ENCODE peak calls at places on chromosomes 2 and 18, in seven cellular contexts. P, J, K, H, L, T and N are unnamed samples.

GRCh38 chr2:67268806-67269205 is 128.3 kb upstream of the ETAA1 start:
- DNase-seq in P (no peak), J (no peak), T (no peak), K (no peak), L (peak; percentile 53), H (no peak), N (no peak)

GRCh38 chr18:60506682-60507081 is 134.1 kb upstream of the MC4R start:
- DNase-seq in J (no peak), T (no peak), P (no peak), H (no peak), K (no peak), L (no peak), N (no peak)

GRCh38 chr2:197909377-197909776 is 105.0 kb downstream of the PLCL1 start:
- DNase-seq in T (no peak), H (no peak), L (peak; percentile 46), P (no peak), J (no peak), K (no peak), N (no peak)

GRCh38 chr2:603869-604268 is 73.3 kb downstream of the TMEM18 start:
- DNase-seq in T (no peak), L (no peak), J (no peak), P (no peak), K (no peak), H (no peak), N (no peak)

GRCh38 chr2:56671973-56672569 is 488.3 kb downstream of the CCDC85A start:
- DNase-seq in T (no peak), K (no peak), P (no peak), J (peak; percentile 65), L (no peak), H (no peak), N (no peak)

GRCh38 chr2:25697559-25698341 is 24.4 kb upstream of the DTNB start:
- DNase-seq in P (no peak), T (no peak), J (no peak), K (no peak), L (no peak), H (no peak), N (no peak)

GRCh38 chr18:24398515-24398914 is 891 bp upstream of the OSBPL1A start:
- DNase-seq in P (no peak), K (no peak), J (no peak), T (no peak), H (no peak), L (peak; percentile 41), N (no peak)

GRCh38 chr18:11497585-11497984 is 111.8 kb upstream of the SLC35G4 start:
- DNase-seq in P (no peak), L (no peak), H (no peak), J (no peak), T (peak; percentile 26), K (no peak), N (no peak)

GRCh38 chr2:232854082-232854481 is 16.0 kb upstream of the SNORC start:
- DNase-seq in J (no peak), K (no peak), T (peak; percentile 51), P (peak; percentile 13), L (peak; percentile 87), H (no peak), N (no peak)

GRCh38 chr2:127705281-127706065 is 4.2 kb downstream of the SFT2D3 start:
- DNase-seq in T (no peak), J (no peak), H (no peak), P (no peak), L (no peak), K (no peak), N (no peak)

GRCh38 chr18:78213365-78213994 is 766.1 kb upstream of the SALL3 start:
- DNase-seq in T (peak; percentile 78), P (no peak), L (no peak), J (no peak), H (no peak), K (no peak), N (peak; percentile 81)

GRCh38 chr2:164335947-164336346 is 285.3 kb downstream of the GRB14 start:
- DNase-seq in J (no peak), L (no peak), K (no peak), H (no peak), T (no peak), P (no peak), N (no peak)

GRCh38 chr2:240455719-240456606 is 20.5 kb downstream of the GPC1 start:
- DNase-seq in T (peak; percentile 19), H (no peak), K (no peak), L (no peak), J (no peak), P (no peak), N (peak; percentile 62)

GRCh38 chr2:154720642-154721041 is 22.1 kb downstream of the KCNJ3 start:
- DNase-seq in K (no peak), P (no peak), T (no peak), H (no peak), L (peak; percentile 37), J (no peak), N (no peak)

GRCh38 chr2:186605041-186605440 is 15.2 kb downstream of the ITGAV start:
- DNase-seq in P (no peak), K (no peak), J (no peak), L (peak; percentile 32), T (no peak), H (no peak), N (no peak)

GRCh38 chr2:101516833-101517690 is 42.1 kb upstream of the RFX8 start:
- DNase-seq in K (no peak), L (peak; percentile 97), H (no peak), P (peak; percentile 89), J (no peak), T (no peak), N (no peak)

GRCh38 chr2:118185210-118186109 is 97.2 kb downstream of the INSIG2 start:
- DNase-seq in H (peak; percentile 58), J (peak; percentile 89), L (peak; percentile 46), T (peak; percentile 69), K (peak; percentile 81), P (no peak), N (peak; percentile 85)

GRCh38 chr2:138744709-138745108 is 35.5 kb downstream of the NXPH2 start:
- DNase-seq in H (no peak), T (no peak), J (no peak), P (no peak), K (no peak), L (no peak), N (no peak)

GRCh38 chr18:23311346-23312103 is 141.6 kb upstream of the RIOK3 start:
- DNase-seq in H (no peak), K (peak; percentile 88), L (peak; percentile 88), T (peak; percentile 85), P (peak; percentile 89), J (peak; percentile 91), N (no peak)

GRCh38 chr2:19752500-19752899 is 149.3 kb downstream of the TTC32 start:
- DNase-seq in K (no peak), H (no peak), P (no peak), L (no peak), T (no peak), J (no peak), N (no peak)